ENCODE peak calls at places on chromosomes 7 and 10, in six cellular contexts. One of them, this sample, is unnamed. For H3K4me1, the result is how much of the 10 kb centered on the place peaks cover.

GRCh38 chr10:621500-621899 is 68.0 kb downstream of the DIP2C start:
- DNase-seq in HCT116: no peak
- DNase-seq in Panc1: no peak
- DNase-seq in sigmoid colon: no peak
- DNase-seq in suprapubic skin: no peak
- DNase-seq in spleen: peak
- DNase-seq in this sample: no peak

GRCh38 chr10:129960493-129961273 is 3.4 kb downstream of the EBF3 start:
- DNase-seq in HCT116: no peak
- DNase-seq in Panc1: no peak
- DNase-seq in sigmoid colon: no peak
- DNase-seq in suprapubic skin: no peak
- DNase-seq in spleen: no peak
- DNase-seq in this sample: no peak

GRCh38 chr10:109866168-109866994 is 56.9 kb downstream of the XPNPEP1 start:
- DNase-seq in HCT116: peak
- DNase-seq in Panc1: no peak
- DNase-seq in sigmoid colon: no peak
- DNase-seq in suprapubic skin: no peak
- DNase-seq in spleen: no peak
- DNase-seq in this sample: no peak

GRCh38 chr7:112207106-112207592 is 654 bp downstream of the ZNF277 start:
- DNase-seq in HCT116: no peak
- DNase-seq in Panc1: no peak
- DNase-seq in sigmoid colon: no peak
- DNase-seq in suprapubic skin: no peak
- DNase-seq in spleen: no peak
- DNase-seq in this sample: no peak

GRCh38 chr7:27149817-27150567 is 2.4 kb downstream of the HOXA3 start:
- DNase-seq in HCT116: no peak
- DNase-seq in Panc1: no peak
- DNase-seq in sigmoid colon: peak
- DNase-seq in suprapubic skin: peak
- DNase-seq in spleen: peak
- DNase-seq in this sample: peak

GRCh38 chr10:725786-726185 is 36.3 kb upstream of the DIP2C start:
- DNase-seq in HCT116: no peak
- DNase-seq in Panc1: no peak
- DNase-seq in sigmoid colon: no peak
- DNase-seq in suprapubic skin: no peak
- DNase-seq in spleen: no peak
- DNase-seq in this sample: no peak

GRCh38 chr10:11009471-11010308 is 8.0 kb upstream of the CELF2 start:
- DNase-seq in HCT116: no peak
- DNase-seq in Panc1: no peak
- DNase-seq in sigmoid colon: no peak
- DNase-seq in suprapubic skin: no peak
- DNase-seq in spleen: no peak
- DNase-seq in this sample: no peak

GRCh38 chr7:82594665-82595064 is 151.1 kb upstream of the CACNA2D1 start:
- DNase-seq in HCT116: no peak
- DNase-seq in Panc1: no peak
- DNase-seq in sigmoid colon: no peak
- DNase-seq in suprapubic skin: no peak
- DNase-seq in spleen: no peak
- DNase-seq in this sample: no peak

GRCh38 chr10:115942106-115942505 is 330.9 kb downstream of the GFRA1 start:
- DNase-seq in HCT116: no peak
- DNase-seq in Panc1: no peak
- DNase-seq in sigmoid colon: no peak
- DNase-seq in suprapubic skin: no peak
- DNase-seq in spleen: no peak
- DNase-seq in this sample: no peak

GRCh38 chr10:49700997-49701396 is 21.5 kb downstream of the C10orf53 start:
- DNase-seq in HCT116: peak
- DNase-seq in Panc1: no peak
- DNase-seq in sigmoid colon: no peak
- DNase-seq in suprapubic skin: no peak
- DNase-seq in spleen: no peak
- DNase-seq in this sample: no peak

GRCh38 chr7:771241-772004 is 44.3 kb upstream of the PRKAR1B start:
- DNase-seq in HCT116: no peak
- DNase-seq in Panc1: no peak
- DNase-seq in sigmoid colon: peak
- DNase-seq in suprapubic skin: no peak
- DNase-seq in spleen: no peak
- DNase-seq in this sample: no peak

GRCh38 chr10:52751337-52751736 is 21.2 kb downstream of the MBL2 start:
- DNase-seq in HCT116: no peak
- DNase-seq in Panc1: no peak
- DNase-seq in sigmoid colon: no peak
- DNase-seq in suprapubic skin: no peak
- DNase-seq in spleen: no peak
- DNase-seq in this sample: no peak

GRCh38 chr7:37590824-37591223 is 92.7 kb upstream of the GPR141 start:
- DNase-seq in HCT116: no peak
- DNase-seq in Panc1: no peak
- DNase-seq in sigmoid colon: no peak
- DNase-seq in suprapubic skin: no peak
- DNase-seq in spleen: no peak
- DNase-seq in this sample: no peak

GRCh38 chr7:85150624-85151023 is 36.2 kb downstream of the SEMA3D start:
- DNase-seq in HCT116: no peak
- DNase-seq in Panc1: no peak
- DNase-seq in sigmoid colon: no peak
- DNase-seq in suprapubic skin: no peak
- DNase-seq in spleen: no peak
- DNase-seq in this sample: no peak

GRCh38 chr10:79046991-79047874 is 21.5 kb upstream of the ZMIZ1 start:
- DNase-seq in HCT116: no peak
- DNase-seq in Panc1: no peak
- DNase-seq in sigmoid colon: peak
- DNase-seq in suprapubic skin: peak
- DNase-seq in spleen: peak
- DNase-seq in this sample: no peak

GRCh38 chr10:74681917-74682627 is 144.3 kb upstream of the KAT6B start:
- DNase-seq in HCT116: no peak
- DNase-seq in Panc1: no peak
- DNase-seq in sigmoid colon: no peak
- DNase-seq in suprapubic skin: no peak
- DNase-seq in spleen: no peak
- DNase-seq in this sample: no peak

DNA sequence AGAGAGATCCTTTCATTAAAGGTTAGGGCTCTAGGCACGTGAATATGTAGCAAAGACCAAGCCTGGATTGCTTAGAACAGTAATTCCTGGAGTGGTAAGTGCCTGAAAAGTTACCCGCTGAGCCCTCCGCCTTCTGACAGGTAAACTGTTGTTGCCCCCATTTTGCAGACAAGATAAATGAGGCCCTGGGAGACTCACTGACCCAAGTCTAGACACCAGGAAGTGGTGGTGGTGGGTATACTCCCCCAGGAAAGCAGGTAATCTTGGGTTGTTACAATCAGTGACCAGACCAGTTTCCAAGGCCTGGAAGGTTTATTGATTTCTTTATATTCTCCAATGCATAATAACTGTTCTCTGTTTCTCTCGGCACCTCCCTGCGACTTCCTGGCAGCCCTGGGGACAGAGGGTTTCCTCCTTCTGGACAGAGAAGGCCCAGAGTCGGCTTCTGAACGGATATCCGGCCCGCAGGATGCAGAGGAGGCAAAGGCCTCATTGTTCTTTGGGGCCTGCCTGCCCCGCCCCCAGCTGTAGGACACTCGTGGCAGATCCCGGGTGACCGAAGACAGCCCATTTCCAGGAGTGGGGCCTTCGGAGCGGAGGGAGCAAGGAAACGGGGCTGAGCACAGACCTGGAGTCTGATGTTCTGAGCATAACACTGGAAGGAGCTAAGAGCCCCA is 1.3 kb upstream of the GRK5 start:
- DNase-seq in HCT116: no peak
- DNase-seq in Panc1: no peak
- DNase-seq in sigmoid colon: peak
- DNase-seq in suprapubic skin: no peak
- DNase-seq in spleen: peak
- DNase-seq in this sample: peak
- TF ChIP-seq POLR2AphosphoS5 in HCT116: no peak
- TF ChIP-seq POLR2AphosphoS5 in Panc1: peak
- TF ChIP-seq POLR2AphosphoS5 in sigmoid colon: no peak
- TF ChIP-seq POLR2AphosphoS5 in suprapubic skin: no peak
- TF ChIP-seq POLR2AphosphoS5 in spleen: peak
- TF ChIP-seq POLR2AphosphoS5 in this sample: no peak

GRCh38 chr7:50206521-50207250 is 97.8 kb upstream of the IKZF1 start:
- DNase-seq in HCT116: peak
- DNase-seq in Panc1: no peak
- DNase-seq in sigmoid colon: no peak
- DNase-seq in suprapubic skin: no peak
- DNase-seq in spleen: peak
- DNase-seq in this sample: no peak

GRCh38 chr7:50207251-50207564 is 97.3 kb upstream of the IKZF1 start:
- DNase-seq in HCT116: no peak
- DNase-seq in Panc1: no peak
- DNase-seq in sigmoid colon: no peak
- DNase-seq in suprapubic skin: no peak
- DNase-seq in spleen: peak
- DNase-seq in this sample: no peak

GRCh38 chr7:50209461-50210161 is 94.9 kb upstream of the IKZF1 start:
- DNase-seq in HCT116: no peak
- DNase-seq in Panc1: no peak
- DNase-seq in sigmoid colon: no peak
- DNase-seq in suprapubic skin: no peak
- DNase-seq in spleen: no peak
- DNase-seq in this sample: no peak

GRCh38 chr7:50208335-50208982 is 96.1 kb upstream of the IKZF1 start:
- DNase-seq in HCT116: no peak
- DNase-seq in Panc1: no peak
- DNase-seq in sigmoid colon: no peak
- DNase-seq in suprapubic skin: no peak
- DNase-seq in spleen: no peak
- DNase-seq in this sample: no peak

DNA sequence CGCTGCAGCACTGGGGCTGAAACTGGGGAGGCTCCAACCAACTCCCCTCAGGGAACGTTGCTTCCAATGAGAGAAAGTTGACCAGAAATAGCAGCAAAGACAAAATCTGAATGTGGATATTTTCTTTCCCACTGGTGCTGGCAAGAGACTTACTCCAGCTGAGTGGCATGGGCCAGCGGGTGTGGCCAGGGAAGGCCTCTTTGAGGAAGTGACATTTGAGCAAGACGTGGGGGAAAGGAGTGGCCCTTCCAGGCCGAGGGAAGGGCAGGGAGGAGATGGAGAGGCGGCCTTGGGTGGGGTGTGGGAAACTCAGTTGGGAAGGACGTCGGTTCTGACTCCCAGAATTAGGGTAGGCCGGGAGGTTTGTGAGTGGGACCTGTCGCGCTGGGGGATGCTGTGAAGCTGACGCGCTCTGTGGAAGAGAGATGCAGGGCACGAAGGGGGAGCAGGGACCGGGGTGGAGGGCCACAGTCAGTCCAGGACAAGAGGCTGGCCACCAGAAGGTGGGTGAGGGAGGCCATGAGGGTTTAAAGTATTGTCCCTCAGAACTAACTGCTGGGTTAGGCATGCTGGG is 96.7 kb upstream of the IKZF1 start:
- DNase-seq in HCT116: no peak
- DNase-seq in Panc1: no peak
- DNase-seq in sigmoid colon: no peak
- DNase-seq in suprapubic skin: no peak
- DNase-seq in spleen: peak
- DNase-seq in this sample: no peak
- H3K4me1 ChIP-seq in HCT116: under half
- H3K4me1 ChIP-seq in Panc1: under half
- H3K4me1 ChIP-seq in sigmoid colon: under half
- H3K4me1 ChIP-seq in suprapubic skin: under half
- H3K4me1 ChIP-seq in spleen: under half
- H3K4me1 ChIP-seq in this sample: under half

DNA sequence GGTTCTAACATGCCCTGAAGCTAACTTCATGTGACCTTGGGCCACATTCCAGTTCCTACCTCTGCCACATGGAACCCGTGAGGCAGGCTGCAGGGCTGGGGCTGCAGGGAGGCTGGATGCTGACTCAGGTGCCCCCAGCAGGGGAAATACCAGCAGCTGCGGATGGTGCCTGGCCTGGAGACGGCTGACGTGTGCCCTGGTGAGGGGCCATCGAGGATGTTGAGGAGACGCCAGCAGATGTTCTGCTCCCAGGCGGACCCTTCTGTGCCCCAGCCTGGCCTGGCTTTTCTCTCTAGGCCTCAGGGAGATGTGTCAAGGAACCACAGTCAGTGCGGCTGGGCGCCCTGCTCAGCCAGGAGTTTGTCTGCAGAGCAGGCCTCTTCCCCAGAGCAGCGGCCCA is 8.8 kb downstream of the BAG3 start:
- DNase-seq in HCT116: no peak
- DNase-seq in Panc1: no peak
- DNase-seq in sigmoid colon: peak
- DNase-seq in suprapubic skin: no peak
- DNase-seq in spleen: no peak
- DNase-seq in this sample: no peak
- TF ChIP-seq POLR2AphosphoS5 in HCT116: no peak
- TF ChIP-seq POLR2AphosphoS5 in Panc1: no peak
- TF ChIP-seq POLR2AphosphoS5 in sigmoid colon: peak
- TF ChIP-seq POLR2AphosphoS5 in suprapubic skin: no peak
- TF ChIP-seq POLR2AphosphoS5 in spleen: peak
- TF ChIP-seq POLR2AphosphoS5 in this sample: no peak

GRCh38 chr7:130231792-130232191 is 24.1 kb downstream of the SSMEM1 start:
- DNase-seq in HCT116: no peak
- DNase-seq in Panc1: no peak
- DNase-seq in sigmoid colon: no peak
- DNase-seq in suprapubic skin: no peak
- DNase-seq in spleen: no peak
- DNase-seq in this sample: no peak

GRCh38 chr7:130226333-130226732 is 18.7 kb downstream of the SSMEM1 start:
- DNase-seq in HCT116: no peak
- DNase-seq in Panc1: no peak
- DNase-seq in sigmoid colon: no peak
- DNase-seq in suprapubic skin: no peak
- DNase-seq in spleen: no peak
- DNase-seq in this sample: no peak

GRCh38 chr7:130227883-130228575 is 20.4 kb downstream of the SSMEM1 start:
- DNase-seq in HCT116: no peak
- DNase-seq in Panc1: no peak
- DNase-seq in sigmoid colon: no peak
- DNase-seq in suprapubic skin: no peak
- DNase-seq in spleen: no peak
- DNase-seq in this sample: no peak

GRCh38 chr7:130232209-130232608 is 24.5 kb downstream of the SSMEM1 start:
- DNase-seq in HCT116: no peak
- DNase-seq in Panc1: no peak
- DNase-seq in sigmoid colon: no peak
- DNase-seq in suprapubic skin: no peak
- DNase-seq in spleen: no peak
- DNase-seq in this sample: no peak

DNA sequence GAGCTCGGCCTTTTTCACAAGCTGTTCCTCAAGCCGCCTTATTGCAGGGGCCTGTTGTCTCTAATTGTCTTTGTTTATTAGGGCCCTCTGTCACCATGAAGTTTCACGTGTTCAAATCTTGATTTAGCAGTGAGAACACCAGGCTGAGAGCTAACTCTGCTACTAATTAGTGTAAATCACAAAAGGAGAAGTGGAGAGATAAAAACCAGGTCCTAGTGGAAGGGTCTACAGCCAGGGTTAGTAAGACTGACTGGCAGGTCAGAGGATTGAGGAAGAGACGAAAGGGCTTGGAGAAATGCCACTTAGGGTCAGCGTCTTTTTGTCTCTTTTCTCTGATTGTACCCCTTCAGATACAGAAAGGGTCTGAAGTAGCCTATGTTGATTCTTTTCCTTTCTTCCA is 21.2 kb downstream of the SSMEM1 start:
- DNase-seq in HCT116: no peak
- DNase-seq in Panc1: no peak
- DNase-seq in sigmoid colon: no peak
- DNase-seq in suprapubic skin: no peak
- DNase-seq in spleen: no peak
- DNase-seq in this sample: no peak
- H3K4me1 ChIP-seq in HCT116: under half
- H3K4me1 ChIP-seq in Panc1: under half
- H3K4me1 ChIP-seq in sigmoid colon: under half
- H3K4me1 ChIP-seq in suprapubic skin: under half
- H3K4me1 ChIP-seq in spleen: under half
- H3K4me1 ChIP-seq in this sample: under half